ENCODE peak calls at places on chromosomes 7 and 10, in six cellular contexts. One of them, this sample, is unnamed.

GRCh38 chr7:46003161-46003560 is 82.1 kb upstream of the IGFBP3 start:
- DNase-seq in GM10248: no peak
- DNase-seq in hepatocyte: no peak
- DNase-seq in uterus: no peak
- DNase-seq in substantia nigra: no peak
- DNase-seq in posterior vena cava: no peak
- DNase-seq in this sample: no peak

GRCh38 chr10:21041763-21042458 is 144.8 kb upstream of the NEBL start:
- DNase-seq in GM10248: no peak
- DNase-seq in hepatocyte: no peak
- DNase-seq in uterus: no peak
- DNase-seq in substantia nigra: no peak
- DNase-seq in posterior vena cava: no peak
- DNase-seq in this sample: no peak

GRCh38 chr7:82443044-82443800 is at the start of gene CACNA2D1:
- DNase-seq in GM10248: peak
- DNase-seq in hepatocyte: peak
- DNase-seq in uterus: no peak
- DNase-seq in substantia nigra: peak
- DNase-seq in posterior vena cava: peak
- DNase-seq in this sample: no peak

GRCh38 chr10:88642254-88642653 is 22.0 kb upstream of the LIPF start:
- DNase-seq in GM10248: no peak
- DNase-seq in hepatocyte: no peak
- DNase-seq in uterus: no peak
- DNase-seq in substantia nigra: no peak
- DNase-seq in posterior vena cava: no peak
- DNase-seq in this sample: no peak

GRCh38 chr7:44433255-44434022 is 57.0 kb downstream of the NUDCD3 start:
- DNase-seq in GM10248: no peak
- DNase-seq in hepatocyte: no peak
- DNase-seq in uterus: no peak
- DNase-seq in substantia nigra: no peak
- DNase-seq in posterior vena cava: no peak
- DNase-seq in this sample: no peak

GRCh38 chr10:124063736-124064135 is 29.7 kb downstream of the CHST15 start:
- DNase-seq in GM10248: peak
- DNase-seq in hepatocyte: peak
- DNase-seq in uterus: peak
- DNase-seq in substantia nigra: no peak
- DNase-seq in posterior vena cava: peak
- DNase-seq in this sample: no peak

GRCh38 chr10:24771943-24772747 is 48.5 kb upstream of the ARHGAP21 start:
- DNase-seq in GM10248: no peak
- DNase-seq in hepatocyte: no peak
- DNase-seq in uterus: no peak
- DNase-seq in substantia nigra: no peak
- DNase-seq in posterior vena cava: no peak
- DNase-seq in this sample: no peak

GRCh38 chr10:23136462-23136861 is 41.1 kb downstream of the MSRB2 start:
- DNase-seq in GM10248: no peak
- DNase-seq in hepatocyte: no peak
- DNase-seq in uterus: no peak
- DNase-seq in substantia nigra: no peak
- DNase-seq in posterior vena cava: no peak
- DNase-seq in this sample: no peak

GRCh38 chr7:5310822-5311405 is 28.2 kb downstream of the SLC29A4 start:
- DNase-seq in GM10248: no peak
- DNase-seq in hepatocyte: no peak
- DNase-seq in uterus: no peak
- DNase-seq in substantia nigra: no peak
- DNase-seq in posterior vena cava: no peak
- DNase-seq in this sample: no peak

GRCh38 chr7:84688671-84689070 is 494.1 kb upstream of the SEMA3A start:
- DNase-seq in GM10248: no peak
- DNase-seq in hepatocyte: no peak
- DNase-seq in uterus: no peak
- DNase-seq in substantia nigra: no peak
- DNase-seq in posterior vena cava: no peak
- DNase-seq in this sample: no peak

GRCh38 chr7:122913608-122914007 is 27.3 kb upstream of the CADPS2 start:
- DNase-seq in GM10248: no peak
- DNase-seq in hepatocyte: no peak
- DNase-seq in uterus: no peak
- DNase-seq in substantia nigra: no peak
- DNase-seq in posterior vena cava: no peak
- DNase-seq in this sample: no peak

GRCh38 chr7:7803597-7804229 is 85.3 kb upstream of the RPA3 start:
- DNase-seq in GM10248: no peak
- DNase-seq in hepatocyte: no peak
- DNase-seq in uterus: no peak
- DNase-seq in substantia nigra: no peak
- DNase-seq in posterior vena cava: no peak
- DNase-seq in this sample: no peak

GRCh38 chr7:135758531-135758932 is 9.9 kb upstream of the FAM180A start:
- DNase-seq in GM10248: no peak
- DNase-seq in hepatocyte: no peak
- DNase-seq in uterus: no peak
- DNase-seq in substantia nigra: no peak
- DNase-seq in posterior vena cava: peak
- DNase-seq in this sample: no peak

GRCh38 chr7:5699467-5699866 is 82.0 kb downstream of the RNF216 start:
- DNase-seq in GM10248: no peak
- DNase-seq in hepatocyte: no peak
- DNase-seq in uterus: no peak
- DNase-seq in substantia nigra: no peak
- DNase-seq in posterior vena cava: no peak
- DNase-seq in this sample: no peak

GRCh38 chr10:91073301-91073780 is 147.1 kb upstream of the PCGF5 start:
- DNase-seq in GM10248: no peak
- DNase-seq in hepatocyte: no peak
- DNase-seq in uterus: no peak
- DNase-seq in substantia nigra: no peak
- DNase-seq in posterior vena cava: no peak
- DNase-seq in this sample: no peak

GRCh38 chr10:3091346-3091787 is 24.0 kb downstream of the PFKP start:
- DNase-seq in GM10248: no peak
- DNase-seq in hepatocyte: peak
- DNase-seq in uterus: no peak
- DNase-seq in substantia nigra: no peak
- DNase-seq in posterior vena cava: peak
- DNase-seq in this sample: peak

GRCh38 chr10:94403034-94403822 is 887 bp downstream of the TBC1D12 start:
- DNase-seq in GM10248: peak
- DNase-seq in hepatocyte: peak
- DNase-seq in uterus: peak
- DNase-seq in substantia nigra: no peak
- DNase-seq in posterior vena cava: peak
- DNase-seq in this sample: peak

GRCh38 chr7:27551803-27552202 is 110.9 kb downstream of the HIBADH start:
- DNase-seq in GM10248: no peak
- DNase-seq in hepatocyte: no peak
- DNase-seq in uterus: no peak
- DNase-seq in substantia nigra: no peak
- DNase-seq in posterior vena cava: no peak
- DNase-seq in this sample: no peak

GRCh38 chr10:101892782-101893391 is 49.3 kb upstream of the KCNIP2 start:
- DNase-seq in GM10248: no peak
- DNase-seq in hepatocyte: no peak
- DNase-seq in uterus: no peak
- DNase-seq in substantia nigra: no peak
- DNase-seq in posterior vena cava: no peak
- DNase-seq in this sample: no peak

GRCh38 chr10:792083-792791 is 102.8 kb upstream of the DIP2C start:
- DNase-seq in GM10248: no peak
- DNase-seq in hepatocyte: no peak
- DNase-seq in uterus: no peak
- DNase-seq in substantia nigra: no peak
- DNase-seq in posterior vena cava: peak
- DNase-seq in this sample: no peak

GRCh38 chr10:5504146-5505072 is 5.0 kb upstream of the CALML5 start:
- DNase-seq in GM10248: no peak
- DNase-seq in hepatocyte: no peak
- DNase-seq in uterus: no peak
- DNase-seq in substantia nigra: no peak
- DNase-seq in posterior vena cava: peak
- DNase-seq in this sample: no peak

GRCh38 chr7:68694656-68695055 is 903.6 kb upstream of the AUTS2 start:
- DNase-seq in GM10248: no peak
- DNase-seq in hepatocyte: no peak
- DNase-seq in uterus: no peak
- DNase-seq in substantia nigra: no peak
- DNase-seq in posterior vena cava: no peak
- DNase-seq in this sample: no peak

GRCh38 chr10:6473430-6473829 is 106.6 kb downstream of the PRKCQ start:
- DNase-seq in GM10248: peak
- DNase-seq in hepatocyte: no peak
- DNase-seq in uterus: no peak
- DNase-seq in substantia nigra: no peak
- DNase-seq in posterior vena cava: no peak
- DNase-seq in this sample: no peak

GRCh38 chr7:155405399-155406318 is 52.3 kb upstream of the EN2 start:
- DNase-seq in GM10248: no peak
- DNase-seq in hepatocyte: no peak
- DNase-seq in uterus: no peak
- DNase-seq in substantia nigra: no peak
- DNase-seq in posterior vena cava: no peak
- DNase-seq in this sample: no peak

GRCh38 chr7:117717341-117717740 is 155.9 kb downstream of the CTTNBP2 start:
- DNase-seq in GM10248: no peak
- DNase-seq in hepatocyte: no peak
- DNase-seq in uterus: no peak
- DNase-seq in substantia nigra: no peak
- DNase-seq in posterior vena cava: no peak
- DNase-seq in this sample: no peak

GRCh38 chr7:29459591-29459990 is 104.0 kb upstream of the PRR15 start:
- DNase-seq in GM10248: no peak
- DNase-seq in hepatocyte: no peak
- DNase-seq in uterus: no peak
- DNase-seq in substantia nigra: no peak
- DNase-seq in posterior vena cava: no peak
- DNase-seq in this sample: no peak

GRCh38 chr10:79434816-79435215 is 10.6 kb downstream of the ZCCHC24 start:
- DNase-seq in GM10248: no peak
- DNase-seq in hepatocyte: no peak
- DNase-seq in uterus: peak
- DNase-seq in substantia nigra: no peak
- DNase-seq in posterior vena cava: peak
- DNase-seq in this sample: no peak

GRCh38 chr10:22435650-22436049 is 90.4 kb downstream of the SPAG6 start:
- DNase-seq in GM10248: no peak
- DNase-seq in hepatocyte: no peak
- DNase-seq in uterus: no peak
- DNase-seq in substantia nigra: no peak
- DNase-seq in posterior vena cava: no peak
- DNase-seq in this sample: no peak

GRCh38 chr10:14665304-14665703 is 109.4 kb downstream of the FAM107B start:
- DNase-seq in GM10248: no peak
- DNase-seq in hepatocyte: peak
- DNase-seq in uterus: no peak
- DNase-seq in substantia nigra: no peak
- DNase-seq in posterior vena cava: no peak
- DNase-seq in this sample: no peak

GRCh38 chr10:26780106-26780792 is 80.5 kb downstream of the ABI1 start:
- DNase-seq in GM10248: no peak
- DNase-seq in hepatocyte: no peak
- DNase-seq in uterus: no peak
- DNase-seq in substantia nigra: no peak
- DNase-seq in posterior vena cava: no peak
- DNase-seq in this sample: peak

GRCh38 chr7:64869912-64870562 is 33.0 kb upstream of the ZNF273 start:
- DNase-seq in GM10248: peak
- DNase-seq in hepatocyte: no peak
- DNase-seq in uterus: no peak
- DNase-seq in substantia nigra: no peak
- DNase-seq in posterior vena cava: peak
- DNase-seq in this sample: no peak

GRCh38 chr7:157581740-157582139 is 244.9 kb downstream of the DNAJB6 start:
- DNase-seq in GM10248: no peak
- DNase-seq in hepatocyte: no peak
- DNase-seq in uterus: no peak
- DNase-seq in substantia nigra: no peak
- DNase-seq in posterior vena cava: peak
- DNase-seq in this sample: no peak

GRCh38 chr10:70738425-70739121 is 46.6 kb downstream of the TBATA start:
- DNase-seq in GM10248: no peak
- DNase-seq in hepatocyte: no peak
- DNase-seq in uterus: no peak
- DNase-seq in substantia nigra: no peak
- DNase-seq in posterior vena cava: no peak
- DNase-seq in this sample: peak

GRCh38 chr7:131927770-131928169 is 371.3 kb upstream of the PODXL start:
- DNase-seq in GM10248: no peak
- DNase-seq in hepatocyte: no peak
- DNase-seq in uterus: no peak
- DNase-seq in substantia nigra: no peak
- DNase-seq in posterior vena cava: no peak
- DNase-seq in this sample: no peak

GRCh38 chr10:78871796-78872195 is 197.0 kb upstream of the ZMIZ1 start:
- DNase-seq in GM10248: no peak
- DNase-seq in hepatocyte: no peak
- DNase-seq in uterus: no peak
- DNase-seq in substantia nigra: no peak
- DNase-seq in posterior vena cava: no peak
- DNase-seq in this sample: no peak

GRCh38 chr7:47266131-47266706 is 315.7 kb downstream of the TNS3 start:
- DNase-seq in GM10248: peak
- DNase-seq in hepatocyte: peak
- DNase-seq in uterus: peak
- DNase-seq in substantia nigra: no peak
- DNase-seq in posterior vena cava: peak
- DNase-seq in this sample: peak

GRCh38 chr7:16616542-16616941 is 29.0 kb downstream of the ANKMY2 start:
- DNase-seq in GM10248: no peak
- DNase-seq in hepatocyte: no peak
- DNase-seq in uterus: no peak
- DNase-seq in substantia nigra: no peak
- DNase-seq in posterior vena cava: no peak
- DNase-seq in this sample: no peak

GRCh38 chr7:77338883-77339629 is 77.1 kb downstream of the GSAP start:
- DNase-seq in GM10248: no peak
- DNase-seq in hepatocyte: peak
- DNase-seq in uterus: no peak
- DNase-seq in substantia nigra: no peak
- DNase-seq in posterior vena cava: no peak
- DNase-seq in this sample: peak

GRCh38 chr7:82506208-82506607 is 62.6 kb upstream of the CACNA2D1 start:
- DNase-seq in GM10248: no peak
- DNase-seq in hepatocyte: no peak
- DNase-seq in uterus: no peak
- DNase-seq in substantia nigra: no peak
- DNase-seq in posterior vena cava: no peak
- DNase-seq in this sample: no peak

GRCh38 chr7:80357530-80357929 is 154.3 kb downstream of the GNAT3 start:
- DNase-seq in GM10248: no peak
- DNase-seq in hepatocyte: no peak
- DNase-seq in uterus: no peak
- DNase-seq in substantia nigra: no peak
- DNase-seq in posterior vena cava: no peak
- DNase-seq in this sample: no peak